ENCODE peak calls at places on chromosome 10, in four cellular contexts. G is CD8-positive, alpha-beta memory T cell; W is endothelial cell of umbilical vein; C is AG04450. K is an unnamed sample.
A peak's percentile ranks its signal among the peaks of the same experiment; 100 is the strongest.

GRCh38 chr10:13271552-13272163 is 28.2 kb downstream of the PHYH start:
- DNase-seq in G (peak; percentile 26), W (peak; percentile 14), C (no peak), K (peak; percentile 41)

GRCh38 chr10:71161429-71161828 is 50.9 kb upstream of the UNC5B start:
- DNase-seq in G (no peak), W (no peak), C (no peak), K (no peak)

GRCh38 chr10:61286695-61287094 is 166.5 kb downstream of the TMEM26 start:
- DNase-seq in G (no peak), W (no peak), C (no peak), K (no peak)

GRCh38 chr10:123507298-123507697 is 158.9 kb upstream of the GPR26 start:
- DNase-seq in G (no peak), W (no peak), C (no peak), K (no peak)

GRCh38 chr10:63071145-63071544 is 62.0 kb upstream of the NRBF2 start:
- DNase-seq in G (no peak), W (no peak), C (no peak), K (no peak)

GRCh38 chr10:107166378-107166777 is 1.9 kb upstream of the SORCS1 start:
- DNase-seq in G (no peak), W (no peak), C (no peak), K (no peak)

GRCh38 chr10:100009283-100009792 is 409 bp downstream of the DNMBP start:
- DNase-seq in G (no peak), W (peak; percentile 44), C (no peak), K (no peak)

GRCh38 chr10:106440355-106440754 is 724.2 kb downstream of the SORCS1 start:
- DNase-seq in G (no peak), W (no peak), C (no peak), K (no peak)

DNA sequence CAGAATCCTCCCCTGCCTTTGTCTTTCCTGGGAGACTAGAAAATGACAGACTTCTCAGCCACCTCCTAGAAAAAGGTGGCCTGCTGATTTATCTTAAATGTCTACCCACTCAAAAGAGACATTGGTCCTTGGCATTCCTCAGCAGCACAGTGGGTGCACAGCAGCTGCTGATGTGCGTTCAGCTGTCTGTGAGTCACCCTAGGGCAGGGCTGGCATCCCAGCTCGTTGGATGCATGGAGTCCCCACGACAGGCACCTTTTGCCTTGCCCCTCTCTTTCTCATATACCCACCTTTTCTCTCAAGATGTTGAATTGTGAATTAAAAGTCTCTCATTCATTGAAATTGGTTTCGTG is 113.0 kb downstream of the DOCK1 start:
- DNase-seq in G (no peak), W (no peak), C (no peak), K (no peak)
- H3K4me3 ChIP-seq in G (no peak overlapping the region), W (no peak overlapping the region), C (no peak overlapping the region), K (no peak overlapping the region)

GRCh38 chr10:15652757-15653156 is 67.0 kb downstream of the ITGA8 start:
- DNase-seq in G (no peak), W (no peak), C (no peak), K (no peak)
- H3K27ac ChIP-seq in G (no peak overlapping the region), W (no peak overlapping the region), C (no peak overlapping the region), K (no peak overlapping the region)

GRCh38 chr10:1035201-1035600 is 9.5 kb upstream of the IDI2 start:
- DNase-seq in G (no peak), W (no peak), C (no peak), K (no peak)
- H3K4me3 ChIP-seq in G (no peak overlapping the region), W (no peak overlapping the region), C (no peak overlapping the region), K (no peak overlapping the region)

DNA sequence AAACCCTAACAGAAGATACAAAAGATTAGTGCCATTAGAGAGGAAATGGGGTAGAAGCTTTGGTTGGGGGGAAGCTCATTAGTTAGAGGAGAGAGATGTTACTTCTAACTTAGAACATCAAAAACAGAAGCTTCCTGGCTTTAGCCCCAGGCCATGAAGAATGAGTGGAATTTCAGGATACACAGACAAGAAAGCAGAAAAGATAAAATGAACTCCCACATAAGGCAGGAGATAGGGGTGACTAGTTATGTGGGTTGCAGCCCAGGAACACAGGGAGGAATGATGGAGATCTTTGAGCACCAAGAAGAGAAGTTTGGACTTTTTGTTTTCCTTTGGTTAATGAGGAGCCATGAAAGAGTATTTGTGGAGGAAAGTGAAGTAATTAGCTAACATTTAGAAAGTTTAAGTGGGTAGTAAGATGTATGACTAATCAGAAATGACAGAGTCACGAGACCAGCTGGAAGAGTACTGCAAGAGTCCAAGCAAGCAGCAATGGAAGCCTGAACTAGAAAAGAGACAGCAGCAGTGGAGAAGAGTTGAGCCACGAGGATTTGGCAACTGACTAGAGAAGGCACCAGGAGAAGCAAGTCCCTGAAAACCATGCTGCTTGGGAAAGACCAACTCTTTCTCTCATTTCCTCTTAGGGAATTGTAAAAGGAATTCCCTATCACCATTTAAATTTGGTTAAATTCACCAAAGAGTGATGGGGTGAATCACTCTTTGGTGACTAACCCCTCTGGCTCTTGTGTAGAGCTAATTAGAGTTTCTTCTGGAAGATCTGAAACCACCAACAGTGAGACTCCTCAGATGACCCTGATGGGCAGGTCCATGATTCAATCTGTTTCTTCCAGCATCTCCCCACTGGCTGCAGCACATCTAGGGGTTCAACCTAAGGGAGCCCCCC is 131.9 kb downstream of the KCNMA1 start:
- DNase-seq in G (no peak), W (no peak), C (peak; percentile 65), K (no peak)
- H3K27ac ChIP-seq in G (no peak overlapping the region), W (no peak overlapping the region), C (peak overlapping the region; percentile 91), K (no peak overlapping the region)

GRCh38 chr10:16314259-16314658 is 122.6 kb upstream of the PTER start:
- DNase-seq in G (no peak), W (no peak), C (no peak), K (no peak)

GRCh38 chr10:16316733-16317132 is 120.1 kb upstream of the PTER start:
- DNase-seq in G (no peak), W (no peak), C (no peak), K (no peak)
- H3K4me3 ChIP-seq in G (no peak overlapping the region), W (no peak overlapping the region), C (no peak overlapping the region), K (no peak overlapping the region)

GRCh38 chr10:11601670-11602069 is 9.8 kb downstream of the USP6NL start:
- DNase-seq in G (no peak), W (no peak), C (no peak), K (no peak)
- H3K27ac ChIP-seq in G (no peak overlapping the region), W (no peak overlapping the region), C (no peak overlapping the region), K (no peak overlapping the region)

GRCh38 chr10:11015371-11015934 is 2.2 kb upstream of the CELF2 start:
- DNase-seq in G (no peak), W (no peak), C (no peak), K (no peak)

GRCh38 chr10:11016959-11017574 is 605 bp upstream of the CELF2 start:
- DNase-seq in G (no peak), W (no peak), C (no peak), K (no peak)

GRCh38 chr10:11012880-11013279 is 4.8 kb upstream of the CELF2 start:
- DNase-seq in G (no peak), W (no peak), C (no peak), K (no peak)

GRCh38 chr10:11012476-11012875 is 5.2 kb upstream of the CELF2 start:
- DNase-seq in G (no peak), W (no peak), C (no peak), K (no peak)

DNA sequence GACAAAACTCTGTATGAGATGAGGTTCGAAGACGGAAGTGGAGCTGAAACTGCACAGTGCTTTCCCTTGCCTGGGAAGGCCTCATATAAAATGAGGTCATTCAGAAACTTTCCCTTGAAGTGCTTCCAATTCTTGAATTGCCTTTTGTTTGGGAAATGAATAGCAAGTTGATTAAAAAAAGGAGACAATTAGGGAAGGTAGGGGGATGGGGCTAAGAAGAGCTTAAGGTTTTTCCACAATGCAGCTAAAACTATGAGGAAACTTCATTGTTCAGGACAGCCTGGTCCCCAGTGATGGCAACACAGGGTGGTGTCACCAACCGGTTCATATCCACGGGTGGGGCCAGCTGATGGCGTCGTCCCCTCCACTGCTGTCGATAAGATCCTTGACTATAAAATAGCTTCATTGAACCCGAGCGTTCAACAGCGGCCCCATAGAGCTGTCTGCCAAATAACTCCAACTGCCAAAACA is 3.0 kb upstream of the CELF2 start:
- DNase-seq in G (no peak), W (peak; percentile 23), C (no peak), K (peak; percentile 60)
- H3K4me3 ChIP-seq in G (no peak overlapping the region), W (no peak overlapping the region), C (no peak overlapping the region), K (no peak overlapping the region)

GRCh38 chr10:10914129-10914528 is 103.5 kb upstream of the CELF2 start:
- DNase-seq in G (no peak), W (no peak), C (no peak), K (no peak)

GRCh38 chr10:10911471-10911921 is 106.2 kb upstream of the CELF2 start:
- DNase-seq in G (no peak), W (peak; percentile 40), C (peak; percentile 90), K (peak; percentile 85)

GRCh38 chr10:10911035-10911434 is 106.6 kb upstream of the CELF2 start:
- DNase-seq in G (no peak), W (no peak), C (no peak), K (peak; percentile 50)

GRCh38 chr10:10915215-10915614 is 102.5 kb upstream of the CELF2 start:
- DNase-seq in G (no peak), W (no peak), C (no peak), K (no peak)

GRCh38 chr10:10910634-10911033 is 107.0 kb upstream of the CELF2 start:
- DNase-seq in G (no peak), W (no peak), C (no peak), K (no peak)
- H3K27ac ChIP-seq in G (no peak overlapping the region), W (no peak overlapping the region), C (peak overlapping the region; percentile 93), K (peak overlapping the region; percentile 85)

GRCh38 chr10:129949411-129950335 is 14.4 kb downstream of the EBF3 start:
- DNase-seq in G (no peak), W (no peak), C (no peak), K (peak; percentile 78)
- H3K4me3 ChIP-seq in G (no peak overlapping the region), W (no peak overlapping the region), C (no peak overlapping the region), K (peak overlapping the region; percentile 7)

DNA sequence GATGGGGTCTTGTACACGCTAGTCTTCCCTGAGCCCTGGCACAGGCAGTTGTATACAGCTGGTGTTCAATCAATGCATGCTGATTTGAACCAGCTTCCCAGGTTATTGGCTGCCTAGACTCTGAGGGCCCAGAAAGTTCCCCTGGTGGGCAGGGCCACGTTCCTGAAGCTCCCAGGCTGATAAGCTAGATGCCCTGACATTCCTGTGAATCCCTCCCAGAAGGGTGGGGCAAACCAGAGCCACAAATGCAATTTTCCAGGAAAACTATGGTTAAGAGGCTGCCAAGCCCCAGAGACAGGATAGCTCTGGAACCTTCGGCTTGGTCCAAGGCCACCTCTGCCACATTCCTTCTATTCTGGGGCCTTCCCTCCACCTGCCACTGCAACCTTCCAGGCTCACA is 78.2 kb downstream of the FAM53B start:
- DNase-seq in G (no peak), W (no peak), C (no peak), K (peak; percentile 51)
- H3K27ac ChIP-seq in G (no peak overlapping the region), W (no peak overlapping the region), C (no peak overlapping the region), K (no peak overlapping the region)